ENCODE peak calls at places on chromosomes 4 and X, in five cellular contexts. W, B, Y, Q and Z are unnamed samples.

GRCh38 chr4:86579941-86580340 is 14.2 kb upstream of the PTPN13 start:
- DNase-seq in Y (no peak), B (no peak), W (no peak), Q (no peak), Z (no peak)

GRCh38 chr4:68734095-68734494 is 63.6 kb upstream of the UGT2B15 start:
- DNase-seq in B (no peak), Q (no peak), W (no peak), Y (no peak), Z (no peak)

GRCh38 chr4:169270810-169271691 is at the start of gene SH3RF1:
- DNase-seq in W (peak; percentile 90), Y (peak; percentile 90), B (peak; percentile 96), Q (peak; percentile 75), Z (peak; percentile 88)

GRCh38 chrX:30910124-30910860 is 21.2 kb upstream of the TAB3 start:
- DNase-seq in Q (no peak), Y (no peak), B (no peak), W (no peak), Z (no peak)

GRCh38 chrX:46444011-46444410 is 101.2 kb downstream of the ZNF674 start:
- DNase-seq in W (no peak), B (no peak), Q (no peak), Y (no peak), Z (peak; percentile 64)

GRCh38 chr4:52670121-52670520 is 11.0 kb upstream of the USP46 start:
- DNase-seq in Q (no peak), B (no peak), Y (no peak), W (no peak), Z (no peak)

GRCh38 chr4:9859774-9860173 is 78.3 kb downstream of the DRD5 start:
- DNase-seq in Y (no peak), Q (no peak), W (no peak), B (no peak), Z (no peak)

GRCh38 chr4:142405021-142405991 is 440.8 kb downstream of the INPP4B start:
- DNase-seq in Y (peak; percentile 40), Q (peak; percentile 19), B (peak; percentile 55), W (peak; percentile 38), Z (peak; percentile 40)

GRCh38 chr4:26061248-26061986 is 147.4 kb downstream of the SMIM20 start:
- DNase-seq in B (no peak), Y (no peak), Q (peak; percentile 85), W (no peak), Z (peak; percentile 58)

GRCh38 chr4:145619639-145619996 is 433 bp downstream of the MMAA start:
- DNase-seq in Y (peak; percentile 60), Q (peak; percentile 58), B (no peak), W (peak; percentile 77), Z (peak; percentile 19)

GRCh38 chr4:158122501-158122900 is 50.3 kb downstream of the GASK1B start:
- DNase-seq in B (no peak), W (no peak), Q (no peak), Y (no peak), Z (no peak)

GRCh38 chr4:176298664-176299063 is 21.1 kb upstream of the SPCS3 start:
- DNase-seq in Y (no peak), Q (no peak), W (no peak), B (no peak), Z (no peak)

GRCh38 chr4:176302283-176303275 is 17.2 kb upstream of the SPCS3 start:
- DNase-seq in B (no peak), Q (no peak), W (no peak), Y (no peak), Z (no peak)

GRCh38 chr4:176303938-176304337 is 15.8 kb upstream of the SPCS3 start:
- DNase-seq in Q (peak; percentile 79), B (no peak), Y (no peak), W (no peak), Z (no peak)

GRCh38 chr4:176300036-176300435 is 19.7 kb upstream of the SPCS3 start:
- DNase-seq in W (no peak), B (no peak), Y (no peak), Q (no peak), Z (no peak)

GRCh38 chr4:176300565-176300964 is 19.2 kb upstream of the SPCS3 start:
- DNase-seq in Y (no peak), B (no peak), W (no peak), Q (no peak), Z (no peak)
- H3K4me3 ChIP-seq in Y (no peak overlapping the region), B (no peak overlapping the region), W (no peak overlapping the region), Q (no peak overlapping the region), Z (no peak overlapping the region)

GRCh38 chr4:55407764-55408163 is 12.0 kb downstream of the TMEM165 start:
- DNase-seq in Y (no peak), B (no peak), W (no peak), Q (no peak), Z (no peak)
- H3K36me3 ChIP-seq in Y (peaks cover 62% of the 10 kb centered on the region), B (peaks cover 3% of the 10 kb centered on the region), W (peaks cover 43% of the 10 kb centered on the region), Q (peaks cover 18% of the 10 kb centered on the region), Z (peaks cover 38% of the 10 kb centered on the region)

DNA sequence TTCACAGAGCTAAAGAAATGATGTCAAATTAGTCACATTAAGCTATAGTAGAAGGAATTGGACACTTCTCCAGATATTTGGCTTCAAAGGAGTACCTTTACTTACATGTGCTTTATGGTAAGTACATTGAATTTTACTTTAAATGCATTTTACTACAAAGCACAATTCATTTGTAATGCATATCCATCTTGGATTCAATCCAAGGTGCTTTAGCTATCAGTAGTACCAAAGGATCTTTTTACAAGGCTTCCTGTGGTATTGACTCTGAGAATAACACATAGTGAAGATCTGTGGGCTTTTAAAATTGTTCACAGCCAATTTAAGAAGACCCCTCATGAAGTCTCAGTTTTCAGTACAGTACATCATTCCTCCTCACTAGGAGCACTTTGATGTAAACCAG is 13.2 kb downstream of the THAP6 start:
- DNase-seq in Y (no peak), B (no peak), W (no peak), Q (no peak), Z (no peak)
- H3K4me3 ChIP-seq in Y (no peak overlapping the region), B (no peak overlapping the region), W (no peak overlapping the region), Q (no peak overlapping the region), Z (no peak overlapping the region)

GRCh38 chr4:71020611-71021010 is 27.2 kb downstream of the DCK start:
- DNase-seq in B (no peak), Q (no peak), Y (no peak), W (no peak), Z (peak; percentile 12)
- H3K36me3 ChIP-seq in B (no peaks in the 10 kb centered on the region), Q (no peaks in the 10 kb centered on the region), Y (peaks cover 9% of the 10 kb centered on the region), W (peaks cover 7% of the 10 kb centered on the region), Z (no peaks in the 10 kb centered on the region)

GRCh38 chr4:89835413-89835812 is 1.5 kb downstream of the SNCA start:
- DNase-seq in B (no peak), W (no peak), Y (no peak), Q (no peak), Z (no peak)
- H3K4me3 ChIP-seq in B (no peak overlapping the region), W (no peak overlapping the region), Y (no peak overlapping the region), Q (peak overlapping the region; percentile 63), Z (no peak overlapping the region)

GRCh38 chrX:53224860-53225797 is at the start of gene KDM5C:
- DNase-seq in W (peak; percentile 95), Y (peak; percentile 91), B (peak; percentile 98), Q (peak; percentile 89), Z (peak; percentile 88)

GRCh38 chrX:53223955-53224859 is 800 bp downstream of the KDM5C start:
- DNase-seq in Q (peak; percentile 24), B (peak; percentile 78), Y (no peak), W (no peak), Z (peak; percentile 35)

GRCh38 chrX:53227224-53227765 is 2.3 kb upstream of the KDM5C start:
- DNase-seq in Y (no peak), Q (no peak), W (no peak), B (no peak), Z (no peak)

DNA sequence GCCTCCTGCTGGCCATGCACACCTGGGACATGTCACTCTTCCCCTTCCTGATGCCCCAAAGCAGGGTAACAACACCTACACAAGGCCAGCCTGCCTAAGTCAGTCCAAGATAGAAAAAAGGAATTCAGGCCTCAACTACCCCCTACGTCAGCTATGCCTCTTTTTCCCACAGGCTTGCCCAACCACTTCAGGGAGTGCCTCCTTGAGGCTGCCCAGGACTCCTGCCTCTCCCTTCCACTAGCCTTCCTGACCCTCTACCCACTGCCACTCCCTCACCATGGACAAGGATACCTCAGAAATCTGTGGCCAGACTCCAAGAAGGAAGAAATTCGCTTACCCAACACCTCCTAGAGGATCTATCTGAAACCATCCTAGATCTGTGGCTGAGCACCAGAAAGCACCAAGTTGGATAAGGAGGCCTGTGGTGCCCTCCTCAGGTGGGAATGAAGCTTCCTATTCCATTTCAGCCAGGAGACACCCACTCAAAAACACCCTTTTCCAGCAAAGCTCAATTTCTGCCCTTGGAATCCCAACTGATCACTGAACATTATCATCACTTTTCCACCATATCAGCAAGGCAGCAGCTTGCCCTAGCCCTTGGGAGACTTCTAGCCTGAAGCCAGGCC is 1.8 kb downstream of the KDM5C start:
- DNase-seq in Q (no peak), Y (no peak), W (no peak), B (no peak), Z (no peak)
- H3K36me3 ChIP-seq in Q (no peaks in the 10 kb centered on the region), Y (peaks cover 25% of the 10 kb centered on the region), W (peaks cover 32% of the 10 kb centered on the region), B (peaks cover 3% of the 10 kb centered on the region), Z (peaks cover 13% of the 10 kb centered on the region)

GRCh38 chr4:110634320-110635154 is 11.7 kb upstream of the PITX2 start:
- DNase-seq in B (no peak), W (no peak), Q (peak; percentile 17), Y (no peak), Z (no peak)
- H3K4me3 ChIP-seq in B (no peak overlapping the region), W (no peak overlapping the region), Q (peak overlapping the region; percentile 83), Y (no peak overlapping the region), Z (no peak overlapping the region)

GRCh38 chrX:148593987-148594386 is 93.6 kb downstream of the AFF2 start:
- DNase-seq in W (no peak), Q (no peak), B (no peak), Y (no peak), Z (no peak)
- H3K36me3 ChIP-seq in W (no peaks in the 10 kb centered on the region), Q (no peaks in the 10 kb centered on the region), B (no peaks in the 10 kb centered on the region), Y (no peaks in the 10 kb centered on the region), Z (no peaks in the 10 kb centered on the region)